ENCODE peak calls at places on chromosomes 5 and 9, in ten cellular contexts. N is mammary epithelial cell, C is IMR-90, M is mesenchymal stem cell, P is GM12878, W is fibroblast of lung, L is kidney, E is colonic mucosa, Q is Karpas-422, Y is PC-3. J is an unnamed sample. For H3K36me3, the result is how much of the 10 kb centered on the place peaks cover.

GRCh38 chr5:76084496-76085285 is 1.5 kb downstream of the SV2C start:
- DNase-seq in C (no peak), W (no peak), M (no peak), L (peak), N (no peak), Q (no peak), P (no peak), E (no peak), Y (no peak), J (peak)

GRCh38 chr5:14917719-14918118 is 46.1 kb upstream of the ANKH start:
- DNase-seq in N (peak), C (peak), P (no peak), L (no peak), E (no peak), M (no peak), Q (no peak), Y (peak), W (no peak), J (no peak)

GRCh38 chr9:17528859-17529258 is 50.0 kb upstream of the SH3GL2 start:
- DNase-seq in C (peak), P (no peak), L (no peak), E (no peak), M (peak), Y (peak), Q (peak), W (peak), N (no peak), J (no peak)

GRCh38 chr9:77877976-77878375 is 153.6 kb downstream of the GNAQ start:
- DNase-seq in Y (no peak), Q (no peak), P (no peak), E (no peak), N (no peak), W (no peak), M (no peak), L (no peak), C (no peak), J (no peak)

GRCh38 chr5:151072234-151073025 is 8.4 kb downstream of the TNIP1 start:
- DNase-seq in E (no peak), W (peak), L (no peak), Y (peak), P (no peak), M (peak), C (peak), Q (no peak), N (peak), J (no peak)

GRCh38 chr5:114367029-114367428 is 5.2 kb downstream of the KCNN2 start:
- DNase-seq in Q (no peak), Y (peak), W (peak), L (no peak), C (peak), E (no peak), N (peak), M (peak), P (no peak), J (no peak)

GRCh38 chr9:34190996-34191892 is 12.4 kb downstream of the UBAP1 start:
- DNase-seq in N (no peak), W (peak), Y (peak), P (no peak), C (peak), L (no peak), M (peak), Q (no peak), E (no peak), J (peak)

GRCh38 chr9:72557549-72557948 is 36.1 kb downstream of the TMC1 start:
- DNase-seq in C (peak), W (peak), P (no peak), N (peak), E (no peak), Q (no peak), M (peak), Y (peak), L (no peak), J (peak)

GRCh38 chr5:81925012-81925411 is 46.8 kb upstream of the ATG10 start:
- DNase-seq in L (no peak), E (no peak), P (no peak), C (no peak), N (no peak), Y (no peak), Q (no peak), W (no peak), M (no peak), J (no peak)

GRCh38 chr9:29241320-29241719 is 1668.0 kb upstream of the C9orf72 start:
- DNase-seq in L (no peak), P (no peak), E (no peak), W (no peak), Q (no peak), N (peak), M (peak), C (no peak), Y (peak), J (no peak)

GRCh38 chr9:126834672-126835071 is 25.8 kb upstream of the ZBTB34 start:
- DNase-seq in W (no peak), M (no peak), Y (no peak), Q (no peak), E (no peak), N (no peak), L (no peak), P (no peak), C (no peak), J (no peak)

GRCh38 chr9:19788614-19789271 is at the start of gene SLC24A2:
- DNase-seq in M (no peak), N (peak), C (no peak), E (no peak), Q (no peak), W (no peak), Y (no peak), P (no peak), L (no peak), J (peak)

GRCh38 chr5:1819458-1819857 is 18.3 kb downstream of the NDUFS6 start:
- DNase-seq in Y (no peak), C (no peak), N (no peak), L (no peak), W (no peak), P (no peak), M (no peak), Q (peak), E (no peak), J (no peak)

GRCh38 chr9:128203842-128204551 is 818 bp downstream of the DNM1 start:
- DNase-seq in C (peak), M (peak), Y (peak), Q (no peak), W (peak), P (no peak), L (no peak), E (no peak), N (peak), J (peak)

GRCh38 chr9:121360975-121361374 is 9.1 kb downstream of the STOM start:
- DNase-seq in C (peak), M (peak), E (no peak), Q (no peak), N (peak), L (no peak), P (no peak), W (peak), Y (peak), J (no peak)

GRCh38 chr9:121675381-121675780 is 23.9 kb downstream of the DAB2IP start:
- DNase-seq in W (no peak), C (no peak), E (no peak), Y (no peak), M (no peak), L (peak), P (no peak), Q (no peak), N (no peak), J (no peak)

GRCh38 chr5:43065384-43066230 is 25.5 kb upstream of the ANXA2R start:
- DNase-seq in Q (peak), P (no peak), L (peak), E (peak), M (peak), N (peak), C (peak), W (peak), Y (peak), J (no peak)

GRCh38 chr5:148512498-148512897 is 128.7 kb downstream of the FBXO38 start:
- DNase-seq in N (no peak), M (no peak), Q (no peak), W (no peak), P (no peak), L (no peak), Y (no peak), E (no peak), C (no peak), J (no peak)

GRCh38 chr9:84141762-84142370 is 161.3 kb downstream of the RMI1 start:
- DNase-seq in M (no peak), P (no peak), Y (no peak), W (no peak), Q (no peak), C (no peak), N (no peak), E (no peak), L (no peak), J (no peak)

GRCh38 chr9:107020040-107020530 is 157.1 kb downstream of the ZNF462 start:
- DNase-seq in N (peak), M (peak), L (no peak), C (peak), E (no peak), Q (no peak), Y (peak), W (peak), P (peak), J (peak)

GRCh38 chr9:21993893-21994525 is at the start of gene CDKN2A:
- DNase-seq in Y (peak), N (peak), L (peak), C (peak), M (peak), W (no peak), P (no peak), Q (peak), E (peak), J (peak)

GRCh38 chr5:69368458-69369368 is 607 bp downstream of the AK6 start:
- DNase-seq in P (no peak), M (peak), L (no peak), N (no peak), W (peak), E (no peak), C (peak), Y (peak), Q (no peak), J (no peak)

GRCh38 chr9:5455181-5455580 is 4.8 kb downstream of the CD274 start:
- DNase-seq in W (peak), M (peak), Y (peak), N (peak), L (no peak), Q (no peak), E (no peak), C (peak), P (no peak), J (no peak)

GRCh38 chr9:111621895-111622480 is 9.1 kb upstream of the DNAJC25 start:
- DNase-seq in E (peak), P (no peak), Y (peak), Q (peak), C (peak), W (peak), N (peak), M (peak), L (no peak), J (peak)

GRCh38 chr5:135448071-135448704 is 1.0 kb upstream of the DCANP1 start:
- DNase-seq in E (no peak), M (no peak), L (no peak), Y (no peak), W (no peak), N (peak), Q (no peak), C (no peak), P (no peak), J (peak)

GRCh38 chr5:424259-425110 is 18.5 kb upstream of the EXOC3 start:
- DNase-seq in C (peak), E (no peak), W (no peak), N (no peak), M (peak), P (peak), L (peak), Y (peak), Q (no peak), J (peak)

GRCh38 chr5:143019614-143020515 is 249.7 kb downstream of the ARHGAP26 start:
- DNase-seq in C (no peak), Q (peak), L (no peak), M (peak), E (no peak), W (no peak), P (peak), Y (no peak), N (no peak), J (peak)

GRCh38 chr5:57216714-57217113 is 42.9 kb downstream of the GPBP1 start:
- DNase-seq in Q (no peak), Y (peak), E (no peak), W (peak), P (no peak), L (no peak), C (peak), M (peak), N (peak), J (no peak)

GRCh38 chr9:97703437-97704326 is 6.5 kb upstream of the XPA start:
- DNase-seq in E (no peak), Q (no peak), W (peak), L (no peak), P (peak), M (peak), N (peak), C (peak), Y (peak), J (no peak)

GRCh38 chr5:57989378-57989777 is 470.5 kb downstream of the PLK2 start:
- DNase-seq in E (no peak), Y (peak), C (peak), Q (no peak), L (no peak), N (peak), P (no peak), W (no peak), M (peak), J (no peak)

GRCh38 chr5:3110371-3110770 is 358.9 kb upstream of the IRX2 start:
- DNase-seq in E (no peak), M (no peak), L (no peak), Y (no peak), C (no peak), P (no peak), Q (no peak), W (no peak), N (no peak), J (no peak)

GRCh38 chr5:3105172-3105571 is 353.7 kb upstream of the IRX2 start:
- DNase-seq in C (no peak), N (no peak), L (no peak), E (no peak), Y (no peak), W (no peak), P (no peak), M (no peak), Q (no peak), J (no peak)

GRCh38 chr5:3105581-3105980 is 354.1 kb upstream of the IRX2 start:
- DNase-seq in E (no peak), M (no peak), L (no peak), Q (no peak), P (no peak), Y (no peak), C (no peak), N (no peak), W (no peak), J (peak)

GRCh38 chr5:3104446-3105047 is 353.1 kb upstream of the IRX2 start:
- DNase-seq in N (no peak), Y (no peak), P (no peak), Q (no peak), M (no peak), W (no peak), L (no peak), C (no peak), E (no peak), J (no peak)

GRCh38 chr5:3107118-3107517 is 355.6 kb upstream of the IRX2 start:
- DNase-seq in C (no peak), L (no peak), W (no peak), M (no peak), E (no peak), Q (no peak), P (no peak), N (no peak), Y (no peak), J (peak)
- H3K9ac ChIP-seq in C (no peak), L (no peak), W (no peak), M (no peak), E (no peak), Q (no peak), P (no peak), N (no peak), Y (no peak), J (no peak)

DNA sequence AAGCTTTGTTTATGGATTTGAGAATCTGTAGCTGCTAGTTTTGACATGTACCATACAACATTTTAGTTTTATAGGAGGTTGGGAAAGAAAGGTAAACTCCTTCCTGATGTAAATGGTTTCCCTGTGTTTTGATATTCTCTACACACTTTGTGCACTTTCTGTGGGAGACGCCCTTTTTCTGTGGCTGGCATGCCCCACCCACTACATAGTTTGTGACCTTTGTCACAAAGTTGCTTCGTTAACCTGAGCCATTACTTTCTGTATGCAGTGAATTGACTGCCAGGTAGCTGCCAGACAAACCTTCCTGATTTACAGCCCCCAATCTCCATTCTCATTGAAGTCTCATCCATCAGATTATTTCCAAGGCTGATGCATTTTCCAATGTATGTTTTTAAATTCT is 90.6 kb downstream of the NLN start:
- DNase-seq in W (no peak), Y (peak), E (peak), P (no peak), N (peak), C (no peak), L (no peak), Q (no peak), M (no peak), J (no peak)
- H3K36me3 ChIP-seq in W (under half), Y (under half), E (under half), P (under half), N (under half), C (under half), L (under half), Q (under half), M (under half), J (half or more)

DNA sequence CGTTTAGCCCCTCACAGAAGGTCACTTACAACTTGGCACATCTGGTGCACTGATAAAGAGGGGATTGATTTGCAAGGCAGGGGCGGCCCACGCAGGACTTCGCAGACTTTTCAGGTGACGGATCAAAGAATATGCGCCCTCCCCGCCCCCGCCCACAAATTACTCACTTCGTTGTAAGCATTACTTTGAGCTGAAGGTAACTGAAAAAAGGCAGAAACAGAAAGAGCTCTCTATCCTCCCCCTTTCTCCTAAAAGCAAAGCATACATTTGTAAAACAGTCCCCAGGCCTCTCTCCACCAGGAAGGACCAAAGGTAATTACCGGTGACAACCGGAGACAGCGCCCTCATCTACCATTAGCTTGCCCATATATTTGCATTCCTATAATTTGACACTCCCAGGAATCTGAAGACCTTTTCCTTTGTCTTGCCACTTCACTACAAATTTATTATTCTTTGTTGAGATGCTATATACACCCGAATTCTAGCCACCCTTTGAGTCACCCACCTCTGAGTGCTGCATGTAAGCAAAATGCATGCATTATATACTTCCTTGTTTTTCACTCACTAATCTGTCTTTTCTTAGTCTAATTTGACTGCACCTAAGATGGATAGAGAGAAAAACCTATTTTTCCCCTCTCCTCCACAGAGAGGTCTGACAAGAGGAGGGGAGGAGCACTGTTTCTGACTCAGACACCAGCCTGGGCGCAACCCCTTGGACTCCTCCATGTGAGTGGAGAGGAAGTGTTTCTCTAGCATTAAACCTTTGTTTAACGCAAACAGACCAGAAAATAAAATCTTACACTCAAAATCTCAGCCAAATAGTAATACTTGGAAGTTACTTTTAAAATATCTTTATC is 74.7 kb upstream of the SPIN1 start:
- DNase-seq in P (no peak), L (no peak), C (no peak), M (no peak), E (no peak), Y (no peak), N (no peak), W (no peak), Q (no peak), J (peak)
- H3K9ac ChIP-seq in P (no peak), L (no peak), C (no peak), M (no peak), E (no peak), Y (no peak), N (no peak), W (no peak), Q (no peak), J (no peak)

GRCh38 chr5:32598270-32598937 is 13.0 kb downstream of the SUB1 start:
- DNase-seq in Q (no peak), E (no peak), P (no peak), W (no peak), Y (no peak), C (no peak), L (no peak), N (no peak), M (no peak), J (no peak)

GRCh38 chr5:32601623-32602295 is 16.4 kb downstream of the SUB1 start:
- DNase-seq in P (no peak), L (no peak), W (peak), N (no peak), E (no peak), Q (no peak), C (no peak), M (no peak), Y (no peak), J (no peak)

GRCh38 chr5:32597046-32597629 is 11.8 kb downstream of the SUB1 start:
- DNase-seq in C (no peak), Q (no peak), M (no peak), P (no peak), W (no peak), Y (no peak), E (no peak), L (no peak), N (no peak), J (no peak)

GRCh38 chr5:32598997-32599549 is 13.7 kb downstream of the SUB1 start:
- DNase-seq in W (no peak), Q (no peak), C (no peak), M (no peak), Y (no peak), L (no peak), E (no peak), P (no peak), N (no peak), J (no peak)

GRCh38 chr5:32600057-32600622 is 14.8 kb downstream of the SUB1 start:
- DNase-seq in W (peak), L (no peak), E (no peak), Y (peak), Q (no peak), N (peak), C (peak), M (peak), P (no peak), J (no peak)
- H3K36me3 ChIP-seq in W (under half), L (under half), E (under half), Y (half or more), Q (under half), N (under half), C (under half), M (half or more), P (under half), J (half or more)

DNA sequence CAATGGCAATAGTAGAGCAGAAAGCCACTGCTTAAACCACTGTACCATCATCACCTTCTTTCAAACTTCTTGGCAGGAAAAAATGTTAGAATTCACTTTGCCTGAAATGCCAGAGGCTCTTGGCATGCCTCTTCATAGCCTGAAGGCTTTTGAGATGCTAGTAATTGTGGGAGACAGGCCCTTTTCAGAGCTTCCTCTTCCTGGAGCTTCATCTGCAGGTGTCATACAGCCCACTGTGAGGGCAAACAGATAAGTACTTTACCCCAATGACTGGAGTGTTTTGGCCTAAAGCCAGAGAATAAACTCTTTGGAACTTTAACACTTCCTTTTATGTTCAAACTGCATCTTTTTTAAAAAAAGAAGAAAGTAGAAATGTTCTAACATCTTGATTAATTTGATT is 81.3 kb upstream of the TMEM171 start:
- DNase-seq in M (no peak), Q (no peak), L (no peak), W (no peak), Y (peak), N (no peak), E (no peak), P (no peak), C (peak), J (peak)
- H3K9ac ChIP-seq in M (no peak), Q (no peak), L (no peak), W (no peak), Y (no peak), N (no peak), E (no peak), P (no peak), C (no peak), J (no peak)

DNA sequence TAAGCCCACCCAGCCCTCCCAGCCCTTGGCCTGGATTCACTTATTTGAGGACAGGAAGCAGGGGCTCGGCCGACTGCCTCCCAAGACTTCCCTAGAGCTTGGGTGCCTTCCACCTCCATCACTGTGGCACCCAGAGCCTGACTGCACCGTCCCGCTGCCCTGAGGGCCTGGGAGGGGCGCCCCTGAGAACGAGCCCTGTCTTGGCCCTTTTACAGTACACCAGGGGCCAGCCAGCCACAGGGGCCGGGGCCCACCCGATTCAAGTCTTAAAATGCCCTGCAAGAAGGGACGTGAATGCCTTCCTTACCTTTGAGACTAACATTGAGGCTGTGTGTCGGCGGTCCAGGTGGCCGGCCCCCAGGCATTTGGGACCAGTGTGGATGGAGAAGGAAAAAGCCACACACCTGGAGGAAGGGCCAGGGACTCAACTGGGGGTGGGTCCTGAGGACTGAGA is 16.9 kb downstream of the FAM78A start:
- DNase-seq in Q (no peak), N (no peak), L (no peak), E (no peak), W (no peak), M (no peak), C (no peak), P (no peak), Y (no peak), J (peak)
- H3K36me3 ChIP-seq in Q (under half), N (under half), L (under half), E (under half), W (under half), M (under half), C (under half), P (under half), Y (under half), J (under half)